ENCODE peak calls at places on chromosomes 4 and X, in six cellular contexts. L, A, H, N, F and G are unnamed samples.

GRCh38 chr4:48315728-48316630 is 25.4 kb upstream of the SLAIN2 start:
- DNase-seq in L (peak; percentile 36), N (peak; percentile 73), A (peak; percentile 17), F (peak; percentile 75), H (no peak), G (peak; percentile 85)

GRCh38 chr4:8860892-8861575 is 10.6 kb downstream of the HMX1 start:
- DNase-seq in H (no peak), L (peak; percentile 85), F (no peak), A (no peak), N (no peak), G (no peak)

GRCh38 chr4:166257276-166257675 is 384.2 kb downstream of the TLL1 start:
- DNase-seq in F (no peak), A (no peak), N (no peak), H (no peak), L (no peak), G (peak; percentile 58)

GRCh38 chr4:153450545-153450917 is 15.6 kb upstream of the TMEM131L start:
- DNase-seq in F (no peak), L (no peak), N (no peak), H (no peak), A (no peak), G (no peak)

GRCh38 chrX:116204947-116205346 is 34.4 kb downstream of the AGTR2 start:
- DNase-seq in L (no peak), A (peak; percentile 5), F (peak; percentile 9), H (no peak), N (no peak), G (no peak)

GRCh38 chrX:18415386-18415785 is 10.0 kb upstream of the CDKL5 start:
- DNase-seq in H (no peak), A (no peak), F (peak; percentile 26), N (peak; percentile 61), L (no peak), G (no peak)

GRCh38 chr4:153420361-153420760 is 45.8 kb upstream of the TMEM131L start:
- DNase-seq in N (no peak), L (no peak), F (no peak), A (no peak), H (no peak), G (no peak)

GRCh38 chrX:120653000-120653399 is 23.1 kb upstream of the C1GALT1C1 start:
- DNase-seq in N (no peak), L (no peak), H (no peak), A (no peak), F (no peak), G (no peak)

GRCh38 chrX:74104356-74105065 is 199.5 kb upstream of the ZCCHC13 start:
- DNase-seq in A (no peak), F (no peak), H (no peak), L (no peak), N (peak; percentile 5), G (peak; percentile 34)

GRCh38 chr4:128653514-128654420 is 155.7 kb upstream of the JADE1 start:
- DNase-seq in H (no peak), L (no peak), A (peak; percentile 76), N (peak; percentile 70), F (peak; percentile 84), G (no peak)

GRCh38 chrX:38095971-38096529 is 89.7 kb downstream of the SYTL5 start:
- DNase-seq in F (peak; percentile 2), A (no peak), H (no peak), N (peak; percentile 58), L (no peak), G (no peak)

GRCh38 chrX:106168107-106168506 is at the start of gene PWWP3B:
- DNase-seq in A (peak; percentile 26), F (peak; percentile 45), H (peak; percentile 7), N (no peak), L (peak; percentile 62), G (peak; percentile 55)

GRCh38 chr4:134139188-134139587 is 62.4 kb downstream of the PABPC4L start:
- DNase-seq in F (no peak), L (no peak), H (no peak), N (no peak), A (no peak), G (no peak)

GRCh38 chr4:89055157-89056080 is 1.6 kb downstream of the FAM13A start:
- DNase-seq in N (no peak), A (no peak), F (no peak), H (no peak), L (no peak), G (no peak)

GRCh38 chr4:37717575-37717974 is 31.4 kb upstream of the RELL1 start:
- DNase-seq in L (no peak), N (peak; percentile 92), H (no peak), F (peak; percentile 71), A (no peak), G (peak; percentile 27)

GRCh38 chr4:44869222-44869882 is 143.0 kb upstream of the GNPDA2 start:
- DNase-seq in H (no peak), A (no peak), N (no peak), L (no peak), F (no peak), G (no peak)

GRCh38 chrX:16312761-16313623 is 145.7 kb downstream of the MAGEB17 start:
- DNase-seq in H (peak; percentile 2), L (peak; percentile 73), N (no peak), A (no peak), F (no peak), G (no peak)
- H3K4ac ChIP-seq in H (no peak overlapping the region), L (no peak overlapping the region), N (no peak overlapping the region), A (no peak overlapping the region), F (no peak overlapping the region), G (no peak overlapping the region)

DNA sequence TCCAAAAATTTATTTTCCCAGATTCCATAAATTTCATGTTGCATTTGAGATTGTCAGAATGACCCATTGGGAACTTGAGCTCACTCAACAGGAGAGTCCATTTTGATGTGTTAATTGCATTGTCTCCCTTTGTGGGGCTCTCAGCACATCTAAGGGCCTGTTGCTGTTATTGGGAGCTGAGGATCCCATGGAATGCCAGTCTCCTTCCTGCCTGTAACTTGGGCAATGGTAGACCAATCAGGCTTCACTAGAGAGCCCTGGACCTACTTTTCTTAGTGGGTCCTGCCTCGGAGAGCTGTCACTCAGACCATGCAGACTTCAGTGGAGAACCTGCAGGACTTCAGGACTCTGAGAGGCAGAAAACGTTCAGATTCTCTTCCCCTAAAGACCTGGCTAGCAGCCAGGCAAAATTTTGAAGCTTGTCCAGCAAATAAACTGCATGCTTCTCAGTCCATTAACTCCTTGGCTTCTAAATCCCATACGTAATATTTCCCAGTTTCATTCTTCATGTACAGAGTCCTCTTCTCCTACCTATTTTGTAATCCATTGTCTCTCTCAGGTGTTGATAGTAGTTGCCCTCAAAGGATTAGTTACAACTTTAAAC is 25.1 kb downstream of the OCRL start:
- DNase-seq in A (no peak), L (peak; percentile 39), H (no peak), N (peak; percentile 20), F (no peak), G (no peak)
- H3K27ac ChIP-seq in A (no peak overlapping the region), L (no peak overlapping the region), H (no peak overlapping the region), N (no peak overlapping the region), F (peak overlapping the region; percentile 23), G (no peak overlapping the region)

GRCh38 chr4:101192244-101192643 is 155.1 kb downstream of the PPP3CA start:
- DNase-seq in L (no peak), F (peak; percentile 31), N (no peak), H (no peak), A (no peak), G (no peak)
- H3K4ac ChIP-seq in L (no peak overlapping the region), F (no peak overlapping the region), N (no peak overlapping the region), H (no peak overlapping the region), A (no peak overlapping the region), G (no peak overlapping the region)

GRCh38 chr4:28010543-28011235 is 1150.0 kb downstream of the STIM2 start:
- DNase-seq in A (no peak), F (no peak), H (no peak), L (no peak), N (peak; percentile 56), G (peak; percentile 4)
- H3K27ac ChIP-seq in A (no peak overlapping the region), F (no peak overlapping the region), H (no peak overlapping the region), L (no peak overlapping the region), N (peak overlapping the region; percentile 48), G (no peak overlapping the region)

GRCh38 chrX:12954981-12955380 is 19.9 kb upstream of the TMSB4X start:
- DNase-seq in F (no peak), A (no peak), L (no peak), H (no peak), N (no peak), G (no peak)

GRCh38 chrX:12956704-12957541 is 18.0 kb upstream of the TMSB4X start:
- DNase-seq in H (no peak), A (no peak), L (no peak), F (peak; percentile 71), N (peak; percentile 63), G (no peak)

GRCh38 chrX:12958461-12958860 is 16.4 kb upstream of the TMSB4X start:
- DNase-seq in A (no peak), F (no peak), H (no peak), N (no peak), L (no peak), G (no peak)

GRCh38 chrX:12955882-12956703 is 18.8 kb upstream of the TMSB4X start:
- DNase-seq in H (no peak), F (peak; percentile 91), L (no peak), A (no peak), N (peak; percentile 84), G (no peak)

DNA sequence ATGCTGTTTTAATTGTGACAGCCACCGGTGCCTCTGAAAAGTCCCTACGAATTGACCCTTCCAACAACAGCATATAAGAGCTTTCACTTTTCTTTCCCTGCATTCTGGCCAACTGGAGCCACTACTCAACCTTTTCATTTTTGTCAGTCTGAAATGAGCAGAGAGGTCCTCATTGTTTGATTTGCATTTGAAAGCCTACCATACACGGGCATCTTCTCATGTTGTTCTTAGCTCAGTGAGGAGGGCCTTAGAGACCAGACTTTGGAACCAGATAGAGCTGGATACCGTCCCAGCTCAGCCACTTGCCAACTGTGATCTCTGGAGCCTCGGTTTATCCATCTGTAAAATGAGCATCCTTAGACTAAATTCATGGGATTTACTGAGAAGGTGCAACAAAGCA is 16.9 kb upstream of the TMSB4X start:
- DNase-seq in H (no peak), A (no peak), F (no peak), L (no peak), N (no peak), G (no peak)
- H3K4ac ChIP-seq in H (no peak overlapping the region), A (no peak overlapping the region), F (no peak overlapping the region), L (no peak overlapping the region), N (no peak overlapping the region), G (no peak overlapping the region)

GRCh38 chrX:136032370-136032769 is 47.1 kb downstream of the SLC9A6 start:
- DNase-seq in A (no peak), H (no peak), F (peak; percentile 33), L (no peak), N (no peak), G (no peak)

GRCh38 chrX:136028383-136028984 is 43.2 kb downstream of the SLC9A6 start:
- DNase-seq in F (peak; percentile 74), A (peak; percentile 18), N (peak; percentile 74), H (no peak), L (no peak), G (peak; percentile 78)

GRCh38 chrX:136030357-136031225 is 45.4 kb downstream of the SLC9A6 start:
- DNase-seq in A (no peak), F (peak; percentile 83), L (no peak), N (peak; percentile 76), H (no peak), G (no peak)

GRCh38 chrX:136034622-136035021 is 49.4 kb downstream of the SLC9A6 start:
- DNase-seq in F (no peak), H (no peak), A (no peak), N (no peak), L (no peak), G (no peak)

DNA sequence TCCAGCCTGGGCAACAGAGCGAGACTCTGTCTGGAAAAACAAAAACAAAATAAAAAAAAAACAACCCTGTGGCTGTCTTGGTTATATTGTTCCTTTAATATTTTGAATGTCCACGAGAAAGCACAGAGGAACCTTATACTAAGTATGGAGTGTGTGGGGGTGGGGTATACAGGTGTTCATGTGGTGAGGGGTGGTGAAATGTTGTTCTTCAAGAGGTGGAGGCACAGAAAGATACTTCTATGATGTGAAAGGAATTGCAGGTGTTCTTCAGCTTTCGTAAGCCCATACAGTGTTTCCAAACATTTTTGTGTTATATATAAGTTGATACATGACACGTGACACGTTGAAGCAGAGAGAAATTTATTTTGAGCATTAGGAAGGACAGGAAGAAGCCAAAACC is 46.4 kb downstream of the SLC9A6 start:
- DNase-seq in F (no peak), H (no peak), N (no peak), A (no peak), L (no peak), G (no peak)
- H3K27ac ChIP-seq in F (no peak overlapping the region), H (no peak overlapping the region), N (no peak overlapping the region), A (no peak overlapping the region), L (no peak overlapping the region), G (no peak overlapping the region)